ENCODE peak calls at places on chromosomes 12 and 14, in six cellular contexts. M, B, R, O, K and V are unnamed samples.
A peak's percentile ranks its signal among the peaks of the same experiment; 100 is the strongest.

GRCh38 chr14:91872011-91872476 is 4.7 kb upstream of the TC2N start:
- DNase-seq in M (no peak), B (peak; percentile 31), R (no peak), O (no peak), K (no peak), V (no peak)

GRCh38 chr12:52307836-52308806 is 13.1 kb downstream of the KRT83 start:
- DNase-seq in M (peak; percentile 56), B (peak; percentile 20), R (no peak), O (peak; percentile 46), K (no peak), V (peak; percentile 29)

GRCh38 chr14:97039717-97040363 is 242.7 kb downstream of the VRK1 start:
- DNase-seq in M (no peak), B (no peak), R (no peak), O (no peak), K (no peak), V (no peak)

GRCh38 chr12:45732250-45732649 is 2.7 kb downstream of the ARID2 start:
- DNase-seq in M (no peak), B (peak; percentile 32), R (no peak), O (no peak), K (no peak), V (no peak)

GRCh38 chr12:87768884-87769283 is 260.3 kb downstream of the C12orf50 start:
- DNase-seq in M (no peak), B (no peak), R (no peak), O (no peak), K (no peak), V (no peak)

GRCh38 chr12:123335490-123335889 is 29.2 kb downstream of the SBNO1 start:
- DNase-seq in M (no peak), B (no peak), R (no peak), O (no peak), K (no peak), V (no peak)

GRCh38 chr12:90618606-90619005 is 336.4 kb downstream of the CCER1 start:
- DNase-seq in M (no peak), B (peak; percentile 7), R (no peak), O (no peak), K (no peak), V (no peak)

GRCh38 chr12:56866493-56866892 is 67.7 kb downstream of the SDR9C7 start:
- DNase-seq in M (no peak), B (no peak), R (no peak), O (no peak), K (no peak), V (no peak)

GRCh38 chr14:35121026-35121886 is 534 bp downstream of the PPP2R3C start:
- DNase-seq in M (peak; percentile 14), B (peak; percentile 37), R (no peak), O (no peak), K (no peak), V (no peak)